ENCODE peak calls at places on chromosomes 13 and 19, in five cellular contexts. B is cerebellar nuclear complex; V is kidney tubule cell; D is activated naive CD8-positive, alpha-beta T cell treated with anti-CD3 and anti-CD28 coated beads, Interleukin-2, amount 50 U/mL, for 24 hours; E is HTR-8/SVneo. H is an unnamed sample.
A peak's percentile ranks its signal among the peaks of the same experiment; 100 is the strongest.

GRCh38 chr13:109385161-109385560 is 401.2 kb downstream of the IRS2 start:
- DNase-seq in B (no peak), V (no peak), D (no peak), E (no peak), H (no peak)

GRCh38 chr19:15136234-15136954 is 29.2 kb downstream of the SYDE1 start:
- DNase-seq in B (no peak), V (no peak), D (no peak), E (no peak), H (no peak)

GRCh38 chr19:1216756-1217155 is 11.2 kb downstream of the STK11 start:
- DNase-seq in B (no peak), V (no peak), D (no peak), E (no peak), H (no peak)

GRCh38 chr13:21259571-21260455 is 83.4 kb downstream of the MRPL57 start:
- DNase-seq in B (no peak), V (no peak), D (no peak), E (no peak), H (no peak)

GRCh38 chr13:46369506-46370268 is 17.4 kb downstream of the RUBCNL start:
- DNase-seq in B (no peak), V (peak; percentile 55), D (no peak), E (no peak), H (no peak)

GRCh38 chr19:39906283-39906682 is 28.2 kb downstream of the FCGBP start:
- DNase-seq in B (no peak), V (no peak), D (no peak), E (no peak), H (no peak)

GRCh38 chr19:49362048-49362925 is at the start of gene TEAD2:
- DNase-seq in B (no peak), V (peak; percentile 44), D (peak; percentile 27), E (peak; percentile 66), H (peak; percentile 88)

GRCh38 chr13:101726681-101727080 is 274.2 kb downstream of the ITGBL1 start:
- DNase-seq in B (no peak), V (no peak), D (no peak), E (no peak), H (no peak)

GRCh38 chr19:49746206-49746958 is 16.7 kb downstream of the TSKS start:
- DNase-seq in B (no peak), V (peak; percentile 14), D (peak; percentile 69), E (no peak), H (peak; percentile 81)

GRCh38 chr13:77896536-77896935 is 22.1 kb downstream of the EDNRB start:
- DNase-seq in B (no peak), V (no peak), D (no peak), E (no peak), H (no peak)

H was measured in suprapubic skin.